ENCODE peak calls at places on chromosomes 6 and 20, in eight cellular contexts. One of them, this sample, is unnamed.

GRCh38 chr20:58682656-58683055 is 9.9 kb upstream of the NPEPL1 start:
- DNase-seq in AG09309: no peak
- DNase-seq in activated B cell treated with CpG ODN at 0.5 μM for 24 hours: no peak
- DNase-seq in heart right ventricle: no peak
- DNase-seq in fibroblast of mammary gland: peak
- DNase-seq in endothelial cell: no peak
- DNase-seq in HCT116: no peak
- DNase-seq in breast epithelium: no peak
- DNase-seq in this sample: peak

GRCh38 chr20:32332614-32333013 is 25.5 kb upstream of the ASXL1 start:
- DNase-seq in activated B cell treated with CpG ODN at 0.5 μM for 24 hours: no peak
- DNase-seq in fibroblast of mammary gland: peak
- DNase-seq in heart right ventricle: no peak
- DNase-seq in breast epithelium: no peak
- DNase-seq in HCT116: no peak
- DNase-seq in endothelial cell: no peak
- DNase-seq in AG09309: no peak
- DNase-seq in this sample: peak

GRCh38 chr6:149077208-149077607 is 240.3 kb upstream of the TAB2 start:
- DNase-seq in HCT116: no peak
- DNase-seq in heart right ventricle: no peak
- DNase-seq in endothelial cell: no peak
- DNase-seq in AG09309: peak
- DNase-seq in fibroblast of mammary gland: peak
- DNase-seq in activated B cell treated with CpG ODN at 0.5 μM for 24 hours: no peak
- DNase-seq in breast epithelium: no peak
- DNase-seq in this sample: no peak

GRCh38 chr6:158789115-158789917 is 29.9 kb downstream of the EZR start:
- DNase-seq in endothelial cell: no peak
- DNase-seq in AG09309: no peak
- DNase-seq in heart right ventricle: no peak
- DNase-seq in breast epithelium: no peak
- DNase-seq in activated B cell treated with CpG ODN at 0.5 μM for 24 hours: no peak
- DNase-seq in HCT116: no peak
- DNase-seq in fibroblast of mammary gland: no peak
- DNase-seq in this sample: no peak

GRCh38 chr20:50027611-50028105 is 44.9 kb downstream of the SNAI1 start:
- DNase-seq in breast epithelium: peak
- DNase-seq in heart right ventricle: peak
- DNase-seq in HCT116: no peak
- DNase-seq in activated B cell treated with CpG ODN at 0.5 μM for 24 hours: no peak
- DNase-seq in fibroblast of mammary gland: peak
- DNase-seq in endothelial cell: no peak
- DNase-seq in AG09309: peak
- DNase-seq in this sample: peak

GRCh38 chr6:14066782-14067406 is 50.7 kb upstream of the CD83 start:
- DNase-seq in AG09309: no peak
- DNase-seq in activated B cell treated with CpG ODN at 0.5 μM for 24 hours: no peak
- DNase-seq in breast epithelium: no peak
- DNase-seq in heart right ventricle: peak
- DNase-seq in fibroblast of mammary gland: peak
- DNase-seq in HCT116: peak
- DNase-seq in endothelial cell: peak
- DNase-seq in this sample: peak

GRCh38 chr20:60055740-60056139 is 97.5 kb downstream of the CDH26 start:
- DNase-seq in heart right ventricle: peak
- DNase-seq in AG09309: no peak
- DNase-seq in fibroblast of mammary gland: peak
- DNase-seq in endothelial cell: no peak
- DNase-seq in activated B cell treated with CpG ODN at 0.5 μM for 24 hours: no peak
- DNase-seq in breast epithelium: no peak
- DNase-seq in HCT116: no peak
- DNase-seq in this sample: peak

GRCh38 chr20:39661833-39662232 is 699.7 kb downstream of the DHX35 start:
- DNase-seq in breast epithelium: no peak
- DNase-seq in heart right ventricle: no peak
- DNase-seq in fibroblast of mammary gland: peak
- DNase-seq in activated B cell treated with CpG ODN at 0.5 μM for 24 hours: no peak
- DNase-seq in HCT116: no peak
- DNase-seq in AG09309: no peak
- DNase-seq in endothelial cell: no peak
- DNase-seq in this sample: peak

GRCh38 chr20:25011831-25012241 is 19.3 kb upstream of the APMAP start:
- DNase-seq in endothelial cell: no peak
- DNase-seq in HCT116: no peak
- DNase-seq in fibroblast of mammary gland: no peak
- DNase-seq in AG09309: no peak
- DNase-seq in activated B cell treated with CpG ODN at 0.5 μM for 24 hours: no peak
- DNase-seq in heart right ventricle: no peak
- DNase-seq in breast epithelium: peak
- DNase-seq in this sample: no peak

GRCh38 chr6:80482056-80482455 is 375.6 kb downstream of the BCKDHB start:
- DNase-seq in HCT116: no peak
- DNase-seq in breast epithelium: no peak
- DNase-seq in heart right ventricle: no peak
- DNase-seq in activated B cell treated with CpG ODN at 0.5 μM for 24 hours: no peak
- DNase-seq in AG09309: no peak
- DNase-seq in endothelial cell: no peak
- DNase-seq in fibroblast of mammary gland: no peak
- DNase-seq in this sample: no peak

DNA sequence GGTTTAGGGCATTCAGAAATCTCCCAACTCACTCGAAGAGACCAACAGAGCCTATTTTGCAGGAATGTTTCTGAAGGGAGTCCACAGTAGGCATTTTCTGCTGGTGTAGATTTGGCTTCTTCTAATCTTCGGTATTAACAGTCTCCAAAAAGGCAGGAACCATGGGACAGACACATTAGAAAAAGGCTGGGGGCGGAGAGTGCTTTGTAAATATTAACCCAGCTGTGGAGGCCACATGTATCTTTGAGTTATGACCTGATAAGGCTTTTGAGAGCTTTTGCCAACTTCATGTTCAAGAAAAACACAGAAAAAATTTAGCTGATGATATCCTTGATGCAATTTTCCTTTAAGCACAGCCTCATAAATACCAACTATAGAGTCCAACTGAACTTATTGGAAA is 119.5 kb upstream of the TSHZ2 start:
- DNase-seq in heart right ventricle: no peak
- DNase-seq in activated B cell treated with CpG ODN at 0.5 μM for 24 hours: no peak
- DNase-seq in fibroblast of mammary gland: no peak
- DNase-seq in endothelial cell: no peak
- DNase-seq in breast epithelium: no peak
- DNase-seq in HCT116: no peak
- DNase-seq in AG09309: no peak
- DNase-seq in this sample: no peak
- TF ChIP-seq CTCF in heart right ventricle: no peak
- TF ChIP-seq CTCF in activated B cell treated with CpG ODN at 0.5 μM for 24 hours: no peak
- TF ChIP-seq CTCF in fibroblast of mammary gland: no peak
- TF ChIP-seq CTCF in endothelial cell: no peak
- TF ChIP-seq CTCF in breast epithelium: no peak
- TF ChIP-seq CTCF in HCT116: no peak
- TF ChIP-seq CTCF in AG09309: no peak
- TF ChIP-seq CTCF in this sample: no peak

GRCh38 chr20:63032026-63032800 is 25.4 kb upstream of the BHLHE23 start:
- DNase-seq in AG09309: no peak
- DNase-seq in breast epithelium: no peak
- DNase-seq in endothelial cell: no peak
- DNase-seq in HCT116: no peak
- DNase-seq in heart right ventricle: no peak
- DNase-seq in activated B cell treated with CpG ODN at 0.5 μM for 24 hours: no peak
- DNase-seq in fibroblast of mammary gland: no peak
- DNase-seq in this sample: no peak

GRCh38 chr20:63031251-63032014 is 24.7 kb upstream of the BHLHE23 start:
- DNase-seq in heart right ventricle: no peak
- DNase-seq in AG09309: no peak
- DNase-seq in fibroblast of mammary gland: no peak
- DNase-seq in breast epithelium: no peak
- DNase-seq in endothelial cell: no peak
- DNase-seq in activated B cell treated with CpG ODN at 0.5 μM for 24 hours: no peak
- DNase-seq in HCT116: no peak
- DNase-seq in this sample: no peak

GRCh38 chr20:63035284-63036185 is 28.8 kb upstream of the BHLHE23 start:
- DNase-seq in AG09309: no peak
- DNase-seq in HCT116: no peak
- DNase-seq in heart right ventricle: no peak
- DNase-seq in endothelial cell: no peak
- DNase-seq in breast epithelium: no peak
- DNase-seq in activated B cell treated with CpG ODN at 0.5 μM for 24 hours: no peak
- DNase-seq in fibroblast of mammary gland: no peak
- DNase-seq in this sample: no peak

GRCh38 chr20:63033635-63034510 is 27.1 kb upstream of the BHLHE23 start:
- DNase-seq in fibroblast of mammary gland: no peak
- DNase-seq in breast epithelium: no peak
- DNase-seq in activated B cell treated with CpG ODN at 0.5 μM for 24 hours: no peak
- DNase-seq in AG09309: no peak
- DNase-seq in HCT116: no peak
- DNase-seq in endothelial cell: no peak
- DNase-seq in heart right ventricle: no peak
- DNase-seq in this sample: no peak

DNA sequence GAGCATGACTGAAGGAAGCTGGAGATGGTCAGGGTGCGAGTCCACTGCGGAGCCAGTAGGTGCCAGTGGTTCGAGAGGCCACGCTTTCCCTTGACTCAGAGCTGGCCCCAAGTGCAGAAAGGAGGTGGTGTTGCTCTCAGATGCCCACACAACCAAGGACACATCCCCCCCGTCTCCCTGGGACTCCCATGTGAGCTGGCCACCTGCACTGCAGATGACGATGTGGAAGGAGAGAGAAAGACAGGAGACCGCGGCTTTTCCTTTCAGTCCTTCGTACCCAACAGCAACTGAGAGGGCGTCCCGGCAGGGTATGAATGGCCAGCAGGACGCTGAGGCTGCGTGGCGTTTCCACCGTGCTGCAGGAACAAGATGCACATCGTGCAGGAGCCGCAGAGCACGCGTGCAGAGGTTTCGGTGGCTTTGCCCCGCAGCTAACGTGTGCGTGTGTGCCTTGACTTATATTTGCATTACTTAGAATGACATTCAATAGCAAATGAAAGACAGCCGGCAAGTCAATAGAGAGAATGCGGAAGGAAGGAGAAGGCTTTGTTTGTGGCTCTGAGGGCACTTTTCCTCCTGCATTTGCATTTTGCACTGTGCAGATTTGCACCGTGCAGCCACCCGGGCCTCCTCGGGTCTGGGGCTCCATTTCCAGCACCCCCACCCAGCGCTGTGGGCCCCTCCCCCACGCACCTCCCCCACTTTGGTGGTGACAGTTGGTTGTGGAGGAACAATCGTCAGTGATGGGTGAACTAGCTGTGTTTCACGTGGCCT is 26.3 kb upstream of the BHLHE23 start:
- DNase-seq in HCT116: no peak
- DNase-seq in AG09309: no peak
- DNase-seq in fibroblast of mammary gland: no peak
- DNase-seq in activated B cell treated with CpG ODN at 0.5 μM for 24 hours: no peak
- DNase-seq in endothelial cell: peak
- DNase-seq in heart right ventricle: no peak
- DNase-seq in breast epithelium: no peak
- DNase-seq in this sample: no peak
- TF ChIP-seq CTCF in HCT116: no peak
- TF ChIP-seq CTCF in AG09309: no peak
- TF ChIP-seq CTCF in fibroblast of mammary gland: no peak
- TF ChIP-seq CTCF in activated B cell treated with CpG ODN at 0.5 μM for 24 hours: no peak
- TF ChIP-seq CTCF in endothelial cell: no peak
- TF ChIP-seq CTCF in heart right ventricle: no peak
- TF ChIP-seq CTCF in breast epithelium: no peak
- TF ChIP-seq CTCF in this sample: no peak

GRCh38 chr20:20188647-20189046 is 136.3 kb downstream of the CFAP61 start:
- DNase-seq in fibroblast of mammary gland: no peak
- DNase-seq in activated B cell treated with CpG ODN at 0.5 μM for 24 hours: no peak
- DNase-seq in endothelial cell: no peak
- DNase-seq in AG09309: no peak
- DNase-seq in HCT116: no peak
- DNase-seq in breast epithelium: no peak
- DNase-seq in heart right ventricle: no peak
- DNase-seq in this sample: no peak

GRCh38 chr20:20184711-20185110 is 132.4 kb downstream of the CFAP61 start:
- DNase-seq in HCT116: no peak
- DNase-seq in breast epithelium: no peak
- DNase-seq in endothelial cell: no peak
- DNase-seq in fibroblast of mammary gland: no peak
- DNase-seq in heart right ventricle: no peak
- DNase-seq in AG09309: no peak
- DNase-seq in activated B cell treated with CpG ODN at 0.5 μM for 24 hours: no peak
- DNase-seq in this sample: no peak

GRCh38 chr20:20181322-20181721 is 129.0 kb downstream of the CFAP61 start:
- DNase-seq in AG09309: no peak
- DNase-seq in fibroblast of mammary gland: no peak
- DNase-seq in heart right ventricle: no peak
- DNase-seq in activated B cell treated with CpG ODN at 0.5 μM for 24 hours: no peak
- DNase-seq in HCT116: no peak
- DNase-seq in breast epithelium: no peak
- DNase-seq in endothelial cell: no peak
- DNase-seq in this sample: no peak

DNA sequence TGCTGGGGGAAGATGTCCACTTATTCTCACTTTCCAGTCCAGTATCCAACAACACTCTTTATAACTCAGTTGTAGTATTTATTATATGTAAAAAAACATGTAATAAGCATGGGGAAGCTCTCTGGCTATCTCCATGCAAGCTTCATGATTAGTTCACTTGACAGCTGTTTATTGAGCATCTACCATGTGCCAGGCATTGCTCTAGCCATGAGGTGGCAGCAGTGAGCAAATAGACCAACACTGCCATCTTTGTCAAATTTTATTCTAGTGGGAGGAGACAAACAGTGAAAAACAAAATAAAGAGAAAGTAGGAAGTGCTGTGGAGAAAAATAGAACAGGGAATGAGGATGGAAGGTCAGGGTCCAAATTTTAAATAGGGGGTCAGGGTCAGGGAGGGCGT is 131.8 kb downstream of the CFAP61 start:
- DNase-seq in heart right ventricle: no peak
- DNase-seq in AG09309: no peak
- DNase-seq in HCT116: no peak
- DNase-seq in activated B cell treated with CpG ODN at 0.5 μM for 24 hours: no peak
- DNase-seq in breast epithelium: no peak
- DNase-seq in endothelial cell: no peak
- DNase-seq in fibroblast of mammary gland: peak
- DNase-seq in this sample: no peak
- TF ChIP-seq CTCF in heart right ventricle: peak
- TF ChIP-seq CTCF in AG09309: peak
- TF ChIP-seq CTCF in HCT116: peak
- TF ChIP-seq CTCF in activated B cell treated with CpG ODN at 0.5 μM for 24 hours: no peak
- TF ChIP-seq CTCF in breast epithelium: no peak
- TF ChIP-seq CTCF in endothelial cell: no peak
- TF ChIP-seq CTCF in fibroblast of mammary gland: peak
- TF ChIP-seq CTCF in this sample: no peak

GRCh38 chr6:169755162-169755561 is 3.7 kb downstream of the ERMARD start:
- DNase-seq in heart right ventricle: no peak
- DNase-seq in breast epithelium: no peak
- DNase-seq in AG09309: no peak
- DNase-seq in activated B cell treated with CpG ODN at 0.5 μM for 24 hours: no peak
- DNase-seq in HCT116: no peak
- DNase-seq in endothelial cell: no peak
- DNase-seq in fibroblast of mammary gland: no peak
- DNase-seq in this sample: no peak

GRCh38 chr6:169752074-169752623 is 727 bp downstream of the ERMARD start:
- DNase-seq in fibroblast of mammary gland: peak
- DNase-seq in activated B cell treated with CpG ODN at 0.5 μM for 24 hours: no peak
- DNase-seq in endothelial cell: no peak
- DNase-seq in breast epithelium: no peak
- DNase-seq in AG09309: no peak
- DNase-seq in HCT116: no peak
- DNase-seq in heart right ventricle: no peak
- DNase-seq in this sample: no peak

GRCh38 chr6:169746556-169746955 is 4.8 kb downstream of the DYNLT2 start:
- DNase-seq in breast epithelium: no peak
- DNase-seq in endothelial cell: no peak
- DNase-seq in AG09309: no peak
- DNase-seq in HCT116: no peak
- DNase-seq in heart right ventricle: no peak
- DNase-seq in fibroblast of mammary gland: no peak
- DNase-seq in activated B cell treated with CpG ODN at 0.5 μM for 24 hours: no peak
- DNase-seq in this sample: peak

GRCh38 chr6:169751242-169752073 is at the start of the genes DYNLT2 and ERMARD:
- DNase-seq in endothelial cell: peak
- DNase-seq in AG09309: peak
- DNase-seq in activated B cell treated with CpG ODN at 0.5 μM for 24 hours: peak
- DNase-seq in HCT116: peak
- DNase-seq in fibroblast of mammary gland: peak
- DNase-seq in breast epithelium: peak
- DNase-seq in heart right ventricle: peak
- DNase-seq in this sample: peak
- TF ChIP-seq CTCF in endothelial cell: no peak
- TF ChIP-seq CTCF in AG09309: no peak
- TF ChIP-seq CTCF in activated B cell treated with CpG ODN at 0.5 μM for 24 hours: no peak
- TF ChIP-seq CTCF in HCT116: peak
- TF ChIP-seq CTCF in fibroblast of mammary gland: peak
- TF ChIP-seq CTCF in breast epithelium: peak
- TF ChIP-seq CTCF in heart right ventricle: peak
- TF ChIP-seq CTCF in this sample: peak

This sample was measured in bronchial epithelial cell.